ENCODE peak calls at places on chromosomes 6 and 20, in nine cellular contexts. K is NCI-H2171; Y is OCI-LY7; W is stimulated activated CD4-positive, alpha-beta T cell treated with anti-CD3 and anti-CD28 coated beads, Interleukin-12 subunit alpha, Interleukin-12 subunit beta, amount 100 ng/mL, for 4 hours; J is AG08396; I is SW480; E is osteoblast; G is endothelial cell of umbilical vein; U is fibroblast of the conjunctiva. R is an unnamed sample.

GRCh38 chr6:138577151-138577915 is 78.0 kb upstream of the NHSL1 start:
- DNase-seq in K (peak; percentile 55), Y (no peak), W (no peak), J (no peak), I (peak; percentile 60), E (no peak), G (no peak), U (no peak), R (no peak)

GRCh38 chr20:2822073-2822472 is 5.9 kb downstream of the TMEM239 start:
- DNase-seq in K (no peak), Y (no peak), W (no peak), J (no peak), I (peak; percentile 30), E (no peak), G (no peak), U (no peak), R (peak; percentile 62)

GRCh38 chr20:1229541-1229940 is 3.7 kb downstream of the RAD21L1 start:
- DNase-seq in K (no peak), Y (no peak), W (no peak), J (no peak), I (no peak), E (no peak), G (no peak), U (no peak), R (no peak)

GRCh38 chr20:37968726-37969401 is 64.4 kb downstream of the TTI1 start:
- DNase-seq in K (peak; percentile 96), Y (no peak), W (no peak), J (no peak), I (no peak), E (no peak), G (no peak), U (no peak), R (no peak)

GRCh38 chr6:156309017-156309416 is 468.2 kb upstream of the ARID1B start:
- DNase-seq in K (no peak), Y (no peak), W (no peak), J (no peak), I (no peak), E (no peak), G (no peak), U (no peak), R (no peak)

GRCh38 chr6:104835782-104836181 is 23.9 kb downstream of the HACE1 start:
- DNase-seq in K (no peak), Y (no peak), W (no peak), J (no peak), I (no peak), E (no peak), G (no peak), U (no peak), R (no peak)

GRCh38 chr6:33988121-33989015 is 157.5 kb downstream of the GRM4 start:
- DNase-seq in K (peak; percentile 88), Y (no peak), W (no peak), J (no peak), I (no peak), E (no peak), G (no peak), U (no peak), R (no peak)

GRCh38 chr6:24358219-24358821 is 461 bp upstream of the DCDC2 start:
- DNase-seq in K (no peak), Y (no peak), W (no peak), J (no peak), I (no peak), E (no peak), G (no peak), U (no peak), R (no peak)

GRCh38 chr6:30238178-30238795 is 25.1 kb upstream of the TRIM26 start:
- DNase-seq in K (no peak), Y (peak; percentile 61), W (no peak), J (no peak), I (peak; percentile 40), E (no peak), G (no peak), U (no peak), R (no peak)

GRCh38 chr6:149168968-149169367 is 148.5 kb upstream of the TAB2 start:
- DNase-seq in K (no peak), Y (no peak), W (no peak), J (no peak), I (no peak), E (no peak), G (no peak), U (no peak), R (no peak)

GRCh38 chr20:1820137-1821074 is 74.8 kb upstream of the SIRPA start:
- DNase-seq in K (no peak), Y (no peak), W (no peak), J (peak; percentile 76), I (no peak), E (no peak), G (no peak), U (no peak), R (no peak)

GRCh38 chr6:87755697-87756671 is 54.0 kb upstream of the AKIRIN2 start:
- DNase-seq in K (no peak), Y (peak; percentile 48), W (no peak), J (no peak), I (no peak), E (peak; percentile 90), G (no peak), U (no peak), R (no peak)

GRCh38 chr20:62924567-62925419 is 1.5 kb downstream of the DIDO1 start:
- DNase-seq in K (no peak), Y (no peak), W (no peak), J (peak; percentile 49), I (peak; percentile 42), E (no peak), G (peak; percentile 47), U (no peak), R (no peak)

GRCh38 chr6:150008588-150008987 is 16.7 kb downstream of the RAET1L start:
- DNase-seq in K (no peak), Y (no peak), W (no peak), J (peak; percentile 43), I (peak; percentile 58), E (no peak), G (no peak), U (no peak), R (no peak)

GRCh38 chr20:30506100-30506499 is 751.4 kb upstream of the DEFB115 start:
- DNase-seq in K (no peak), Y (no peak), W (no peak), J (no peak), I (no peak), E (peak; percentile 26), G (no peak), U (no peak), R (no peak)

GRCh38 chr6:127058936-127059335 is 59.5 kb upstream of the RSPO3 start:
- DNase-seq in K (no peak), Y (no peak), W (no peak), J (no peak), I (no peak), E (no peak), G (no peak), U (no peak), R (no peak)

GRCh38 chr20:22560817-22561216 is 23.6 kb downstream of the FOXA2 start:
- DNase-seq in K (no peak), Y (no peak), W (no peak), J (no peak), I (no peak), E (no peak), G (no peak), U (no peak), R (no peak)

GRCh38 chr6:170291271-170292110 is 613 bp upstream of the DLL1 start:
- DNase-seq in K (peak; percentile 54), Y (peak; percentile 23), W (no peak), J (no peak), I (peak; percentile 62), E (peak; percentile 76), G (peak; percentile 44), U (no peak), R (peak; percentile 78)

GRCh38 chr6:133895573-133896343 is 6.8 kb downstream of the TCF21 start:
- DNase-seq in K (no peak), Y (no peak), W (no peak), J (no peak), I (peak; percentile 1), E (peak; percentile 82), G (no peak), U (no peak), R (no peak)

GRCh38 chr6:163599136-163599535 is 184.6 kb downstream of the QKI start:
- DNase-seq in K (no peak), Y (no peak), W (no peak), J (no peak), I (no peak), E (no peak), G (no peak), U (no peak), R (no peak)

GRCh38 chr6:156773476-156773875 is 3.7 kb upstream of the ARID1B start:
- DNase-seq in K (no peak), Y (no peak), W (no peak), J (no peak), I (no peak), E (no peak), G (no peak), U (no peak), R (no peak)

GRCh38 chr20:61435823-61436220 is 183.8 kb downstream of the CDH4 start:
- DNase-seq in K (no peak), Y (no peak), W (no peak), J (no peak), I (no peak), E (no peak), G (no peak), U (no peak), R (no peak)